ENCODE peak calls at places on chromosomes 13 and 19, in five cellular contexts. H is NB4, C is progenitor cell of endocrine pancreas, F is mesothelial cell of epicardium, B is cardiac fibroblast. Z is an unnamed sample.

GRCh38 chr13:83819611-83820010 is 62.7 kb downstream of the SLITRK1 start:
- DNase-seq in H (no peak), C (no peak), F (no peak), B (no peak), Z (no peak)

GRCh38 chr13:109494955-109495354 is 291.4 kb downstream of the IRS2 start:
- DNase-seq in H (no peak), C (no peak), F (no peak), B (peak), Z (no peak)

GRCh38 chr19:30066781-30067759 is 125.0 kb downstream of the URI1 start:
- DNase-seq in H (peak), C (no peak), F (no peak), B (no peak), Z (peak)

GRCh38 chr13:97621025-97621424 is 187.1 kb downstream of the RAP2A start:
- DNase-seq in H (no peak), C (no peak), F (no peak), B (no peak), Z (no peak)

GRCh38 chr13:114089341-114089740 is 43.1 kb downstream of the RASA3 start:
- DNase-seq in H (no peak), C (no peak), F (no peak), B (no peak), Z (no peak)

GRCh38 chr19:21604351-21604926 is 99.0 kb downstream of the ZNF429 start:
- DNase-seq in H (peak), C (no peak), F (no peak), B (peak), Z (no peak)

GRCh38 chr13:47121092-47121763 is 224.4 kb upstream of the HTR2A start:
- DNase-seq in H (no peak), C (no peak), F (no peak), B (no peak), Z (no peak)

GRCh38 chr13:80011448-80012212 is 329.3 kb downstream of the SPRY2 start:
- DNase-seq in H (no peak), C (no peak), F (no peak), B (peak), Z (no peak)

GRCh38 chr19:34963531-34964406 is at the start of gene ZNF792:
- DNase-seq in H (peak), C (peak), F (peak), B (peak), Z (peak)

GRCh38 chr13:79361299-79361698 is 44.8 kb downstream of the RBM26 start:
- DNase-seq in H (no peak), C (no peak), F (no peak), B (no peak), Z (no peak)

GRCh38 chr19:16920816-16921529 is 32.2 kb downstream of the F2RL3 start:
- DNase-seq in H (peak), C (no peak), F (no peak), B (peak), Z (no peak)

GRCh38 chr19:16921766-16922591 is 33.2 kb downstream of the F2RL3 start:
- DNase-seq in H (peak), C (no peak), F (no peak), B (no peak), Z (no peak)

GRCh38 chr19:16919496-16919895 is 30.7 kb downstream of the F2RL3 start:
- DNase-seq in H (no peak), C (no peak), F (no peak), B (no peak), Z (no peak)

GRCh38 chr19:16922949-16923348 is 34.1 kb downstream of the F2RL3 start:
- DNase-seq in H (no peak), C (no peak), F (no peak), B (no peak), Z (no peak)

DNA sequence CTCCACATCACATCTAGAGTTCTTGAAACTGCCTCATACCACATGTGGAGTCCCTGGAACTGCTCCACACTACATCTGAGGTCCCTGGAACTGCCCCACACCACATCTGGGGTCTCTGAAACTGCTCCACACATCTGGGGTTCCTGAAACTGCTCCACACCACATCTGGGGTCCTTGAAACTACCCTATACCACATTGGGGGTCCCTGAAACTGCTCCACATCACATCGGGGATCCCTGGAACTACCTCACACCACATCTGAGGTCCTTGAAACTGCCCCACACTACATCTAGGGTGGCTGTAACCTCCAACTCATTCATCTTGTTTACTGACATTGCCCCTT is 33.8 kb downstream of the F2RL3 start:
- DNase-seq in H (no peak), C (no peak), F (no peak), B (no peak), Z (no peak)
- TF ChIP-seq CTCF in H (no peak), C (no peak), F (no peak), B (no peak), Z (no peak)

DNA sequence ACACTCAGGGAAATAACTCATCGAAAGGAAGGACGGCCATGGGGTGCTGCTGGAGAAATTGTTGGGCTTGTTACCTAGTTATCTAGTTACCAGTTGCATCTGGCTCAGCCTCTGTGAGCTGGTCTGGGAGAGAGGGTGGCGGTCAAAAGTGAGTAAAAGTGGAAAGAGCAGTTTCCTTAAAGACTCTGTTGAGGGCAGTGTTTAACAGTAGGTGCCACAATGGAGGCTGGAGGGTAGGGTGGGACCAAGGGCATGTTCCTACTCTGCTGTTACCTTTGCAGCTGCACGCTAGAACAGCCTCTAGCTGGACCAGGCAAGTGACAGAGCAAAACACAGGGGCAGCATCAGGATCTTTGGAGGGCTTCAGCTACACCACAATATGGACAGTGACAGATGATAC is 228.8 kb upstream of the STARD13 start:
- DNase-seq in H (no peak), C (no peak), F (no peak), B (no peak), Z (no peak)
- TF ChIP-seq CTCF in H (no peak), C (no peak), F (no peak), B (no peak), Z (no peak)

GRCh38 chr19:38337360-38337653 is 1.7 kb downstream of the CATSPERG start:
- DNase-seq in H (no peak), C (no peak), F (no peak), B (no peak), Z (no peak)
- TF ChIP-seq CTCF in H (no peak), C (no peak), F (no peak), B (no peak), Z (no peak)

GRCh38 chr13:28705734-28706133 is 13.0 kb downstream of the SLC46A3 start:
- DNase-seq in H (no peak), C (no peak), F (no peak), B (peak), Z (no peak)

GRCh38 chr13:28699246-28699645 is 19.5 kb downstream of the SLC46A3 start:
- DNase-seq in H (no peak), C (no peak), F (no peak), B (no peak), Z (no peak)

GRCh38 chr13:28707629-28708427 is 10.9 kb downstream of the SLC46A3 start:
- DNase-seq in H (peak), C (no peak), F (no peak), B (peak), Z (no peak)

GRCh38 chr13:28704919-28705318 is 13.9 kb downstream of the SLC46A3 start:
- DNase-seq in H (no peak), C (no peak), F (no peak), B (no peak), Z (no peak)

GRCh38 chr13:28704282-28704681 is 14.5 kb downstream of the SLC46A3 start:
- DNase-seq in H (no peak), C (no peak), F (no peak), B (no peak), Z (no peak)
- TF ChIP-seq CTCF in H (no peak), C (no peak), F (no peak), B (no peak), Z (no peak)

GRCh38 chr19:47058621-47059020 is 10.2 kb upstream of the TMEM160 start:
- DNase-seq in H (no peak), C (no peak), F (no peak), B (no peak), Z (no peak)

GRCh38 chr19:47057328-47057727 is 8.9 kb upstream of the TMEM160 start:
- DNase-seq in H (no peak), C (no peak), F (no peak), B (peak), Z (no peak)

DNA sequence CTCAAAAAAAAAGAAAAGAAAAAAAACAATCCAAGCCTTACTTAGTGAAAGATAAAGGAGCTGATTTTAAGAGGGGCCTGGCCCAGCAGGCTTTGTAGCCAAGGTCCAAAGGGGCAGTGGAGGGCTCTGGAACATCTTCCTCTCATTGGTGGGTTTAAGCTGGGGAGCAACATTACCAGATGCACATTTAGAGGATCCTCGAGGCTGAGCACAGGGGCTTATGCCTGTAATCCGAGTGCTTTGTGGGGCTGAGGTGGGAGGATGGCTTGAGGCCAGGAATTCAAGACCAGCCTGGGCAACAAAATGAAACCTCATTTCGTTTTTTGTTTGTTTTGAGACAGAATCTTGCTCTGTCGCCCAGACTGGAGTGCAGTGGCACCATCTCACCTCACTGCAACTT is 8.0 kb upstream of the TMEM160 start:
- DNase-seq in H (no peak), C (no peak), F (no peak), B (no peak), Z (no peak)
- TF ChIP-seq CTCF in H (no peak), C (no peak), F (no peak), B (no peak), Z (no peak)

GRCh38 chr19:36373638-36374156 is 5.3 kb downstream of the ZFP14 start:
- DNase-seq in H (no peak), C (no peak), F (no peak), B (no peak), Z (no peak)

GRCh38 chr19:36377541-36378178 is 1.3 kb downstream of the ZFP14 start:
- DNase-seq in H (no peak), C (no peak), F (no peak), B (no peak), Z (no peak)

GRCh38 chr19:36379510-36379819 is 464 bp upstream of the ZFP14 start:
- DNase-seq in H (no peak), C (no peak), F (no peak), B (no peak), Z (no peak)

DNA sequence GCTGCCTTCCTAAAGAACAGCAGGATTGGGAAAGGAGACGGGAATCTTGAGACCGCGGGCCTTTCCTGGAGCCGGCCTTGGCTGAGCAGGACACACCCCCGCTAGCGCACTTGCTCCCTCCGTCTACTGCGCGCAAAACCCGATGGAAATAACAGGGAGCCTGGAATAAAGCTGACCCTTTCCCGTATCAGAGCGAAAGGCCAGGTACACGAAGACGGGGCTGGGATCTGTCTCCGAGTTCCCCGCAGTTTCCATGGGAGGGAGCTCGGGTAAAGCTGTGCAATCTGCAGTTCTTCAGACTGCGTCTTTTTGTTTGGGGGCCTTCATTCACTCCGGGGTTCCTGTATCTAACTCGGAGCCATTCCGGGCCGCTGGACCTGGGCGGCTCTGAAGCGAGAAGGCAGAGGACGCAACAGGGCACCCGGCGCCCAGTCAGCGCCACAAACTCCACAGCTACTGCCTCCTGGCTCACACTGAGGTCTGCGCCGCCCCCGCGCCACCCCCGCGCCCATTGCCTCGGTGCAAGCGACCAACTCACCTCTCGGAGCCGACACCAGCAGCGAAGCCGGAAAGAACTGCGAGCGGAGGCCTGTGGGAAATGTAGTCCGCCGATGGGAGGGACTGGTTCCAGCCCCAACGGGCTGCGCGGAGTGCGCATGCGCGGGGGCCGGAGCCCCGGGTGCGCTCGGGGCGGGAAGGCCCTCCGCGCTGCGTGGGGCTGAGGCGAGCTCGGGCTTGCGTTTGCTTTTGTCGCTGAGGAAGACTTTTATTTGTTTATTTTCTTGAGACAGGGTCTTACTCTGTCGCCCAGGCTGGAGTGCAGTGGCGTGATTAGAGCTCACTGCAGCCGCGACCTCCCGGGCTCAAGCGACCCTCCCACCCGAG is at the start of gene ZFP14:
- DNase-seq in H (peak), C (peak), F (peak), B (peak), Z (peak)
- TF ChIP-seq CTCF in H (no peak), C (no peak), F (no peak), B (peak), Z (no peak)

Z was measured in type B pancreatic cell.